ENCODE peak calls at places on chromosome 19, in four cellular contexts. E, Q, T and O are unnamed samples.
A peak's percentile ranks its signal among the peaks of the same experiment; 100 is the strongest.

GRCh38 chr19:29690842-29691241 is 24.2 kb downstream of the C19orf12 start:
- DNase-seq in E (peak; percentile 67), Q (no peak), T (peak; percentile 89), O (peak; percentile 43)

GRCh38 chr19:45959517-45960025 is 14.1 kb downstream of the NOVA2 start:
- DNase-seq in E (no peak), T (no peak), Q (no peak), O (no peak)

GRCh38 chr19:48842744-48843162 is 6.5 kb upstream of the HSD17B14 start:
- DNase-seq in Q (no peak), T (peak; percentile 80), E (peak; percentile 58), O (peak; percentile 71)

GRCh38 chr19:47417107-47417745 is 2.1 kb downstream of the MEIS3 start:
- DNase-seq in E (no peak), T (no peak), Q (no peak), O (no peak)

GRCh38 chr19:35013820-35014754 is 14.0 kb downstream of the GRAMD1A start:
- DNase-seq in E (no peak), Q (no peak), T (no peak), O (no peak)

GRCh38 chr19:47711652-47712239 is 1.5 kb upstream of the EHD2 start:
- DNase-seq in T (no peak), E (peak; percentile 28), Q (no peak), O (no peak)

GRCh38 chr19:584240-585001 is 5.3 kb upstream of the HCN2 start:
- DNase-seq in T (peak; percentile 69), E (no peak), Q (no peak), O (peak; percentile 87)

GRCh38 chr19:22784051-22784450 is at the start of gene ZNF99:
- DNase-seq in T (no peak), Q (no peak), E (no peak), O (no peak)

DNA sequence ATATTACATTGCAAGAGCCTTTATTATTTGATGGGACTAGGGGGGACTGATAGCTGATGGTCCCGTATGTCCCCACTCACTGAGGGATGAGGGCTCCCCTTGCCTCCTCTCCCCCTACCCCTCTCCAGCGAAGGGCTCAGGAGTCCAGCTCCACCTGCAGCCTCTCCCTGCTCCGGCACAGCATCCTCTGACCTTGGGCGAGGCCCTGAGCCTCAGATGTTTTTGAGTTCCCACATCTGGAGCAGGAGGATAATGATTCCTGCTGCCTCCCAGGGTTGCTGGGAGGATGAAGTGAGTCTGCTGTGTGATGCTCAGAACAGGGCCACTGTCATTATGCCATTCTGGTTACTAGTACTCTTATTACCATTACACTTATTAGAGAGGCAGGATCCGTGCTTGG is 15.0 kb downstream of the PAK4 start:
- DNase-seq in T (no peak), Q (no peak), E (no peak), O (no peak)
- TF ChIP-seq ETV6 in T (no peak), Q (no peak), E (no peak), O (no peak)

DNA sequence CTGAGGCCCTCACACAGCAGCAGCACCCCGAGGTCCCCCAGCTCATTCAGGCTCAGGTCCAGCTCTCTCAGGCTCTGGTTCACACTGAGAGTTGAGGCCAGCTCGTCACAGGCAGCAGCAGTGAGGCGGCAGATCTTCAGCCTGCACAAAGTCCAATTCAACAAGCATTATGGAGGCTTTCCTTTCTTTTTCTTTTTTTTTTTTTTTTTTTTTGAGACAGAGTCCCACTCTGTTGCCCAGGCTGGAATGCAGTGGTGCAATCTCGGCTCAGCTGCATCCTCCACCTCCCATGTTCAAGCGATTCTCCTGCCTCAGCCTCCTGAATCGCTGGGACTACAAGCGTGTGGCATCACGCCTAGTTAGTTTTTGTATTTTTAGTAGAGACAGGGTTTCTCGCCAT is 22.9 kb downstream of the NLRP12 start:
- DNase-seq in T (no peak), E (peak; percentile 66), Q (no peak), O (no peak)
- TF ChIP-seq ATF2 in T (no peak), E (no peak), Q (no peak), O (no peak)

DNA sequence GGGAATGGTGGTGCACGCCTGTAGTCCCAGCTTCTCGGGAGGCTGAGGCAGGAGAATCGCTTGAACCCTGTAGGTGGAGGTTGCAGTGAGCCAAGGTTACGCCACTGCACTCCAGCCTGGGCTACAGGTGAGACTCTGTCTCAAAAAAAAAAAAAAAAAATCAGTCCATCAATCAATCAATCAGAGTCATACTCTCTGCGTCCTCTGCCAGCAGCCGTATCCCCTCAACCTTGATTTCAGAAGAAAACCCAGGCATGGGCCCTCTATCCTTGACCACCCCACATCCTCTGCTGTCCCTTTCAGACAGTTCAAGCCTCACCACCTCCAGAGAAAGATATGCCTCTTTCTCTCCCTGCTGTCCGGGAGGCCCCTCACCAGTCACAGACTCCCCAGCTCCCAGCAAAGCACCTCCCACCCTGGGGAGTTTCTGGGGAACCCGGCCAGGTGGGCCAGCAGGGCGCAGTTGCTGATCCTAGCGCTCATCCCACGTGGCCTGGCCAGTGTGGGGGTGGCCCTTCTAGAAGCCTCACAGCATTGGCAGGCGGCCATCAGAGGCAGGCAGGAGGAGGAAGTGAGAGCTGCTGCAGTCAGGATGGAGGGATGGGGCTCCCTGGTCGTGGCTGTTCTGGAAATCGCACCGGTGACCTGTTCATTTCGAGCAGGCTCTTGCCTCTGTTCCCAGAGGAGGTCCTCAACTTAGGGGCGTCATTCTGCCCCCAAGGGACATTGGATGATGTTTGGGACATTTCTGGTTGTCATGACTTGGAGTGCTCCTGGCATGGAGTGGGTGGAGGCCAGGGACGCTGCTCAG is 10.2 kb upstream of the JSRP1 start:
- DNase-seq in T (peak; percentile 91), Q (peak; percentile 54), E (peak; percentile 58), O (peak; percentile 20)
- TF ChIP-seq CBFB in T (no peak), Q (no peak), E (no peak), O (no peak)

GRCh38 chr19:8638078-8638619 is 7.7 kb downstream of the NFILZ start:
- DNase-seq in E (peak; percentile 71), Q (no peak), T (no peak), O (no peak)

GRCh38 chr19:8640402-8641004 is 10.1 kb downstream of the NFILZ start:
- DNase-seq in T (no peak), Q (no peak), E (peak; percentile 88), O (no peak)

GRCh38 chr19:8641221-8641907 is 10.9 kb downstream of the NFILZ start:
- DNase-seq in E (no peak), Q (no peak), T (no peak), O (no peak)

GRCh38 chr19:8641908-8642547 is 11.6 kb downstream of the NFILZ start:
- DNase-seq in E (peak; percentile 71), T (peak; percentile 47), Q (no peak), O (no peak)

GRCh38 chr19:8639821-8640401 is 9.5 kb downstream of the NFILZ start:
- DNase-seq in Q (no peak), T (no peak), E (no peak), O (no peak)
- TF ChIP-seq ETV6 in Q (no peak), T (no peak), E (no peak), O (no peak)

GRCh38 chr19:43595999-43596841 is at the start of the genes IRGQ and ZNF576:
- DNase-seq in T (peak; percentile 100), Q (peak; percentile 98), E (peak; percentile 98), O (peak; percentile 100)

GRCh38 chr19:43595605-43595998 is 332 bp downstream of the IRGQ start:
- DNase-seq in T (no peak), E (no peak), Q (no peak), O (no peak)

GRCh38 chr19:43598445-43599240 is 2.2 kb downstream of the ZNF576 start:
- DNase-seq in E (no peak), T (no peak), Q (no peak), O (no peak)

GRCh38 chr19:43594710-43595604 is 977 bp downstream of the IRGQ start:
- DNase-seq in E (peak; percentile 47), Q (no peak), T (peak; percentile 79), O (peak; percentile 81)

DNA sequence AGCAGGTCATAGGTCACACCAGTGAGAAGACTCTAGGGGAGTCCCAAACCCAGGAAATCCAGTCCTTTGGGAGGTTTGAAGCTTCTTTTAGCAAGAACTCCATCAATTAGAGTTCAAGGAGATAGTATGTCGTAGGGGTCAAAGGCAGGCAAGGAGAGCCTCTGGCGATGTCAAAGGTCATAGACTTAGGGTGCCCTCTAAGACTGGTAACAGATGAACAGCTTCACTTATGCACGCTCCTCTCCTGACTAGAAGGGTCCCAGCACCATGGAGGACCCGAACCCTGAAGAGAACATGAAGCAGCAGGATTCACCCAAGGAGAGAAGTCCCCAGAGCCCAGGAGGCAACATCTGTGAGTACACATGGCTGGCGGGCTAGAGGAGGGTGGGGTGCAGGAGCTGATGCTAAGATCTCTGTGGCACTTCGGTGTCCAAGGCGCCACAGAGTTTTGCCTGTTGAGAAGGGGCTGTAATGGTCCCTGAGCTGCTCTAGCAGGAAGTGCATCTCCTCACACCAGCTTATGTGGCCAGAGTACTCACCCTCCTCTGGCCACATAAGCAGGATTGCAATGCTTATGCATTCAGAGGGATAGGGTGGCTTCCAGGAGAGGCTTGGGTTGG is 557 bp downstream of the ZNF576 start:
- DNase-seq in E (no peak), Q (no peak), T (no peak), O (no peak)
- TF ChIP-seq ATF2 in E (no peak), Q (no peak), T (no peak), O (no peak)

GRCh38 chr19:11195169-11195568 is 2.2 kb downstream of the KANK2 start:
- DNase-seq in Q (no peak), T (peak; percentile 14), E (no peak), O (no peak)
- TF ChIP-seq CBFB in Q (no peak), T (no peak), E (no peak), O (no peak)

GRCh38 chr19:38849746-38850230 is at the start of gene HNRNPL:
- DNase-seq in Q (no peak), T (no peak), E (no peak), O (peak; percentile 99)

GRCh38 chr19:38850231-38850975 is 617 bp upstream of the HNRNPL start:
- DNase-seq in T (peak; percentile 100), Q (peak; percentile 100), E (peak; percentile 100), O (peak; percentile 99)

GRCh38 chr19:38852231-38853044 is 2.7 kb upstream of the HNRNPL start:
- DNase-seq in E (no peak), Q (no peak), T (peak; percentile 67), O (peak; percentile 67)

GRCh38 chr19:38851622-38852230 is 1.9 kb upstream of the HNRNPL start:
- DNase-seq in T (peak; percentile 97), Q (no peak), E (peak; percentile 79), O (peak; percentile 91)

DNA sequence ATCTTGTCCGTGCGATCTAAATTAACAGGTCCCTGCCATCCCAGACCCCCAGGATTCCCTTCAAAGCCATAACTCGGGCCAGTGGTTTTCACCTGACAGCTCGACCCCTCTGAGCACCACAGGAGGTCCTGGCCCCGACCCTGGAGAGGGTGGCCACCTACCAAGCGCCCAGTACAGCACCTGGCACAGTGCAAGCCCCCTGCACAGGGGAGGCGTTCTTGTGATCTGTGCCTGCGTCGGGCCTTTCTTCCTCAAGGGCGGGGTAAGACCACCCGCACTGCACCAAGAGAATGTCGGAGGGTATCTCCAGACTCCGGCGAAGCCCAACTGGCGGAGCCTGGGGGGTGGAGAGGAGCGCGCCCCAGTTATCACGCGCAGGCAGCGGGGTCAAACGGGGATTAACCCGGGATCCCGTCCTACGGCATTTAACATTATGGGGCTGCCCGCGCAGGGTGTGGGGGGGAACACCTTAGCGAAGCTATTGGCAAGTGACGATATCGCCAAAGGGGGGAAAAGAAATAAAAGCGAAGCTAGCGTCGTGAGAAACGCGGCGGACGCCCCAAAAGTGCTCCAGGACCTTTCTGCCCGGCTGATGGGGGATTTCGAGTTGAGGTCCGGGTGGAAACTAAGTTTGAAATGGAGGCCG is 1.3 kb upstream of the HNRNPL start:
- DNase-seq in E (no peak), Q (no peak), T (peak; percentile 80), O (peak; percentile 51)
- TF ChIP-seq ETV6 in E (no peak), Q (no peak), T (no peak), O (no peak)